ENCODE peak calls at places on chromosome 1, in nine cellular contexts. One of them, this sample, is unnamed.

GRCh38 chr1:152907686-152908601 is at the start of gene IVL:
- DNase-seq in esophagus squamous epithelium: no peak
- DNase-seq in A549: no peak
- DNase-seq in upper lobe of right lung: no peak
- DNase-seq in lower lobe of right lung: no peak
- DNase-seq in neural progenitor cell: no peak
- DNase-seq in breast epithelium: no peak
- DNase-seq in uterus: no peak
- DNase-seq in right atrium auricular region: no peak
- DNase-seq in this sample: no peak

GRCh38 chr1:109873278-109874175 is 37.1 kb upstream of the CSF1 start:
- DNase-seq in esophagus squamous epithelium: no peak
- DNase-seq in A549: peak; percentile 16
- DNase-seq in breast epithelium: peak; percentile 23
- DNase-seq in right atrium auricular region: no peak
- DNase-seq in upper lobe of right lung: no peak
- DNase-seq in uterus: no peak
- DNase-seq in neural progenitor cell: no peak
- DNase-seq in lower lobe of right lung: no peak
- DNase-seq in this sample: no peak

GRCh38 chr1:181469829-181470228 is 13.5 kb upstream of the CACNA1E start:
- DNase-seq in neural progenitor cell: no peak
- DNase-seq in A549: peak; percentile 64
- DNase-seq in right atrium auricular region: no peak
- DNase-seq in uterus: peak; percentile 56
- DNase-seq in upper lobe of right lung: no peak
- DNase-seq in lower lobe of right lung: no peak
- DNase-seq in esophagus squamous epithelium: no peak
- DNase-seq in breast epithelium: no peak
- DNase-seq in this sample: no peak

GRCh38 chr1:39103321-39104157 is 77.4 kb downstream of the NDUFS5 start:
- DNase-seq in A549: no peak
- DNase-seq in uterus: no peak
- DNase-seq in lower lobe of right lung: no peak
- DNase-seq in right atrium auricular region: no peak
- DNase-seq in neural progenitor cell: no peak
- DNase-seq in upper lobe of right lung: no peak
- DNase-seq in breast epithelium: no peak
- DNase-seq in esophagus squamous epithelium: no peak
- DNase-seq in this sample: no peak

GRCh38 chr1:25657786-25658760 is 41.5 kb downstream of the MAN1C1 start:
- DNase-seq in breast epithelium: no peak
- DNase-seq in uterus: peak; percentile 8
- DNase-seq in A549: no peak
- DNase-seq in lower lobe of right lung: no peak
- DNase-seq in right atrium auricular region: peak; percentile 57
- DNase-seq in neural progenitor cell: no peak
- DNase-seq in upper lobe of right lung: peak; percentile 20
- DNase-seq in esophagus squamous epithelium: no peak
- DNase-seq in this sample: no peak

GRCh38 chr1:65471213-65471833 is 50.9 kb downstream of the LEPR start:
- DNase-seq in lower lobe of right lung: no peak
- DNase-seq in right atrium auricular region: no peak
- DNase-seq in breast epithelium: no peak
- DNase-seq in uterus: no peak
- DNase-seq in A549: no peak
- DNase-seq in esophagus squamous epithelium: no peak
- DNase-seq in upper lobe of right lung: no peak
- DNase-seq in neural progenitor cell: no peak
- DNase-seq in this sample: no peak

GRCh38 chr1:192557841-192558595 is 17.6 kb upstream of the RGS1 start:
- DNase-seq in lower lobe of right lung: no peak
- DNase-seq in neural progenitor cell: no peak
- DNase-seq in breast epithelium: no peak
- DNase-seq in uterus: no peak
- DNase-seq in A549: no peak
- DNase-seq in right atrium auricular region: no peak
- DNase-seq in esophagus squamous epithelium: no peak
- DNase-seq in upper lobe of right lung: no peak
- DNase-seq in this sample: no peak

GRCh38 chr1:240044620-240045019 is 47.1 kb upstream of the FMN2 start:
- DNase-seq in upper lobe of right lung: no peak
- DNase-seq in uterus: no peak
- DNase-seq in A549: no peak
- DNase-seq in lower lobe of right lung: no peak
- DNase-seq in esophagus squamous epithelium: no peak
- DNase-seq in right atrium auricular region: no peak
- DNase-seq in breast epithelium: no peak
- DNase-seq in neural progenitor cell: no peak
- DNase-seq in this sample: no peak

GRCh38 chr1:168437821-168438220 is 106.0 kb downstream of the XCL2 start:
- DNase-seq in upper lobe of right lung: no peak
- DNase-seq in A549: no peak
- DNase-seq in esophagus squamous epithelium: no peak
- DNase-seq in breast epithelium: peak; percentile 55
- DNase-seq in uterus: no peak
- DNase-seq in lower lobe of right lung: no peak
- DNase-seq in neural progenitor cell: no peak
- DNase-seq in right atrium auricular region: peak; percentile 36
- DNase-seq in this sample: no peak

GRCh38 chr1:115175596-115175995 is 86.3 kb upstream of the TSPAN2 start:
- DNase-seq in upper lobe of right lung: no peak
- DNase-seq in lower lobe of right lung: no peak
- DNase-seq in right atrium auricular region: no peak
- DNase-seq in neural progenitor cell: peak; percentile 13
- DNase-seq in esophagus squamous epithelium: no peak
- DNase-seq in A549: no peak
- DNase-seq in uterus: no peak
- DNase-seq in breast epithelium: no peak
- DNase-seq in this sample: no peak

GRCh38 chr1:115170396-115170795 is 81.1 kb upstream of the TSPAN2 start:
- DNase-seq in breast epithelium: no peak
- DNase-seq in lower lobe of right lung: no peak
- DNase-seq in A549: no peak
- DNase-seq in esophagus squamous epithelium: no peak
- DNase-seq in neural progenitor cell: no peak
- DNase-seq in right atrium auricular region: no peak
- DNase-seq in upper lobe of right lung: no peak
- DNase-seq in uterus: no peak
- DNase-seq in this sample: no peak

GRCh38 chr1:115172270-115172669 is 83.0 kb upstream of the TSPAN2 start:
- DNase-seq in neural progenitor cell: no peak
- DNase-seq in A549: no peak
- DNase-seq in right atrium auricular region: no peak
- DNase-seq in breast epithelium: no peak
- DNase-seq in upper lobe of right lung: no peak
- DNase-seq in lower lobe of right lung: no peak
- DNase-seq in esophagus squamous epithelium: no peak
- DNase-seq in uterus: no peak
- DNase-seq in this sample: no peak

GRCh38 chr1:115170972-115171392 is 81.7 kb upstream of the TSPAN2 start:
- DNase-seq in uterus: peak; percentile 20
- DNase-seq in upper lobe of right lung: no peak
- DNase-seq in neural progenitor cell: no peak
- DNase-seq in A549: no peak
- DNase-seq in right atrium auricular region: no peak
- DNase-seq in breast epithelium: no peak
- DNase-seq in esophagus squamous epithelium: no peak
- DNase-seq in lower lobe of right lung: no peak
- DNase-seq in this sample: no peak

DNA sequence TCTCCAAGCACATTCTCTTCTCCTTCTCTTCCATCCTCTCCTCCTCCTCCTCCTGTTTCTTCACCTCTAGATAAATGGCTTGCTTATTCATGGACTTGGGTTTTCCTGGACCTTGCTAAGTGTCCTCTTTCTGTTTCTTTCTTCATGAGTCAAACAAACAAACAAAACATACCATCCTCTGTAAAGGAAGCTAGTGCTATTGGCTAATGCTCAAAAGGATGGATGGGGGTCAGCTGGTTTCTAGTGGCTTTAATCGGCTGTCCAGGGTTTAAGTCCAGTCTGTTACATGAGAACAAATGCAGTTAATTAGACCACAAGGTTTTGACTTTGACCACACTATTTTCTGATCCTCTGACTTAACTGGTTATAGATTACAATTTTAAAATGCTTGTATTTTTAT is 83.8 kb upstream of the TSPAN2 start:
- DNase-seq in right atrium auricular region: no peak
- DNase-seq in neural progenitor cell: no peak
- DNase-seq in uterus: no peak
- DNase-seq in esophagus squamous epithelium: no peak
- DNase-seq in upper lobe of right lung: no peak
- DNase-seq in lower lobe of right lung: no peak
- DNase-seq in breast epithelium: no peak
- DNase-seq in A549: no peak
- DNase-seq in this sample: no peak
- TF ChIP-seq CTCF in right atrium auricular region: no peak
- TF ChIP-seq CTCF in neural progenitor cell: no peak
- TF ChIP-seq CTCF in uterus: no peak
- TF ChIP-seq CTCF in esophagus squamous epithelium: no peak
- TF ChIP-seq CTCF in upper lobe of right lung: no peak
- TF ChIP-seq CTCF in lower lobe of right lung: no peak
- TF ChIP-seq CTCF in breast epithelium: no peak
- TF ChIP-seq CTCF in A549: no peak
- TF ChIP-seq CTCF in this sample: no peak

GRCh38 chr1:17558541-17558940 is 19.0 kb downstream of the ARHGEF10L start:
- DNase-seq in upper lobe of right lung: no peak
- DNase-seq in right atrium auricular region: no peak
- DNase-seq in breast epithelium: no peak
- DNase-seq in neural progenitor cell: no peak
- DNase-seq in lower lobe of right lung: no peak
- DNase-seq in esophagus squamous epithelium: no peak
- DNase-seq in uterus: no peak
- DNase-seq in A549: no peak
- DNase-seq in this sample: no peak
- H3K27ac ChIP-seq in upper lobe of right lung: no peak overlapping the region
- H3K27ac ChIP-seq in right atrium auricular region: peak overlapping the region; percentile 98
- H3K27ac ChIP-seq in breast epithelium: peak overlapping the region; percentile 78
- H3K27ac ChIP-seq in neural progenitor cell: no peak overlapping the region
- H3K27ac ChIP-seq in lower lobe of right lung: no peak overlapping the region
- H3K27ac ChIP-seq in esophagus squamous epithelium: peak overlapping the region; percentile 96
- H3K27ac ChIP-seq in uterus: no peak overlapping the region
- H3K27ac ChIP-seq in A549: peak overlapping the region; percentile 81
- H3K27ac ChIP-seq in this sample: peak overlapping the region; percentile 92

DNA sequence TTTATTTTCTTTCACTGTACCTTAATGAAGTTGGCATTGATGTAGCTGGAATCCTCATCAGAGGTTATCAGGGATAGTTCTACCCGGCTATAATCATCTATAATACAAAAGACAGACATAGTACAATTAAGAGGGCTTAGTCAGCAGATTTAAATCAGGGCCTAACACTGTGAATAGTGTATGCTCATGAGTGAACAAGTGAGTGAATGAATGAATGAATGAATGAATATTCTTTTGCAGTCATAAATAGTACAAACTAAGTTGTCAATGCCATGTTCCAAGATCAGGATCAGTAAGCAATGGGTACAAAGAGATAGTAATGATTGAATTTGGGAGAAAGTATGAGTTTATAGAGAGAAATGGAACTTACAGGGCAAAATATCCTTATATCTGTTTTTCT is 12.5 kb downstream of the PTPN22 start:
- DNase-seq in breast epithelium: no peak
- DNase-seq in upper lobe of right lung: no peak
- DNase-seq in right atrium auricular region: no peak
- DNase-seq in esophagus squamous epithelium: no peak
- DNase-seq in A549: no peak
- DNase-seq in neural progenitor cell: no peak
- DNase-seq in lower lobe of right lung: no peak
- DNase-seq in uterus: no peak
- DNase-seq in this sample: no peak
- H3K4me1 ChIP-seq in breast epithelium: no peaks in the 10 kb centered on the region
- H3K4me1 ChIP-seq in upper lobe of right lung: peaks cover 28% of the 10 kb centered on the region
- H3K4me1 ChIP-seq in right atrium auricular region: no peaks in the 10 kb centered on the region
- H3K4me1 ChIP-seq in esophagus squamous epithelium: peaks cover 5% of the 10 kb centered on the region
- H3K4me1 ChIP-seq in A549: peaks cover 8% of the 10 kb centered on the region
- H3K4me1 ChIP-seq in neural progenitor cell: no peaks in the 10 kb centered on the region
- H3K4me1 ChIP-seq in lower lobe of right lung: peaks cover 21% of the 10 kb centered on the region
- H3K4me1 ChIP-seq in uterus: no peaks in the 10 kb centered on the region
- H3K4me1 ChIP-seq in this sample: no peaks in the 10 kb centered on the region

DNA sequence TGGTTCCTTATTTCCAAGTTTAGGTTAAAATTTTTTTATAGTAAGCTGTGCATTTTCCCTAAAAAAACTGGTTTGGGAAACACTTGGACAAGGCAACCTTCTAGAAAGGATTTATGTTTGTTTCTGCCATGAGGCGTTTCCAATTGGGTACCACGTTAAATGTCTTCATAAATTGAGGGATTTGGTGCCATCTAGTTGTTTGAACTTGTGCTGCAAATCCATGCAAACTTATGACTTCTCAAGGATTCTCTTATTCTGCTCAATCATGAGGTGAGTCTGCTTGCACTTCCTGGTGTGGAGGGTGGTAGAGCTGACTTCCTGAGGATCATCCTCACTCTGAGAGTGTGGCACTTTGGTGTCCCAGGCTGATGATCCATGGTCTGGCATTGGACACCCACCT is 123.3 kb downstream of the PCNX2 start:
- DNase-seq in right atrium auricular region: no peak
- DNase-seq in A549: peak; percentile 52
- DNase-seq in breast epithelium: no peak
- DNase-seq in neural progenitor cell: no peak
- DNase-seq in lower lobe of right lung: no peak
- DNase-seq in uterus: no peak
- DNase-seq in upper lobe of right lung: no peak
- DNase-seq in esophagus squamous epithelium: no peak
- DNase-seq in this sample: no peak
- TF ChIP-seq CTCF in right atrium auricular region: peak; percentile 62
- TF ChIP-seq CTCF in A549: no peak
- TF ChIP-seq CTCF in breast epithelium: no peak
- TF ChIP-seq CTCF in neural progenitor cell: peak; percentile 8
- TF ChIP-seq CTCF in lower lobe of right lung: peak; percentile 45
- TF ChIP-seq CTCF in uterus: no peak
- TF ChIP-seq CTCF in upper lobe of right lung: peak; percentile 47
- TF ChIP-seq CTCF in esophagus squamous epithelium: peak; percentile 15
- TF ChIP-seq CTCF in this sample: no peak